ENCODE peak calls at places on chromosomes 16 and 17, in six cellular contexts. One of them, this sample, is unnamed.

GRCh38 chr16:66717112-66717675 is 20.7 kb upstream of the CMTM4 start:
- DNase-seq in IMR-90: peak; percentile 88
- DNase-seq in mesenchymal stem cell: peak; percentile 49
- DNase-seq in H9: peak; percentile 78
- DNase-seq in H1: no peak
- DNase-seq in neuronal stem cell: no peak
- DNase-seq in this sample: peak; percentile 83

GRCh38 chr17:7058831-7059447 is 15.0 kb upstream of the SLC16A11 start:
- DNase-seq in IMR-90: peak; percentile 34
- DNase-seq in mesenchymal stem cell: peak; percentile 29
- DNase-seq in H9: no peak
- DNase-seq in H1: no peak
- DNase-seq in neuronal stem cell: no peak
- DNase-seq in this sample: no peak

GRCh38 chr17:53516643-53517042 is 306.1 kb upstream of the KIF2B start:
- DNase-seq in IMR-90: no peak
- DNase-seq in mesenchymal stem cell: peak; percentile 5
- DNase-seq in H9: no peak
- DNase-seq in H1: no peak
- DNase-seq in neuronal stem cell: no peak
- DNase-seq in this sample: peak; percentile 51

GRCh38 chr16:50372611-50373344 is 4.0 kb upstream of the BRD7 start:
- DNase-seq in IMR-90: peak; percentile 61
- DNase-seq in mesenchymal stem cell: peak; percentile 14
- DNase-seq in H9: no peak
- DNase-seq in H1: no peak
- DNase-seq in neuronal stem cell: no peak
- DNase-seq in this sample: no peak

GRCh38 chr16:54655171-54655590 is 275.5 kb upstream of the IRX5 start:
- DNase-seq in IMR-90: no peak
- DNase-seq in mesenchymal stem cell: no peak
- DNase-seq in H9: no peak
- DNase-seq in H1: no peak
- DNase-seq in neuronal stem cell: no peak
- DNase-seq in this sample: peak; percentile 39

GRCh38 chr16:57761301-57761700 is 25.7 kb downstream of the KATNB1 start:
- DNase-seq in IMR-90: no peak
- DNase-seq in mesenchymal stem cell: no peak
- DNase-seq in H9: no peak
- DNase-seq in H1: no peak
- DNase-seq in neuronal stem cell: no peak
- DNase-seq in this sample: no peak

GRCh38 chr17:79819534-79820276 is 19.5 kb downstream of the CBX4 start:
- DNase-seq in IMR-90: no peak
- DNase-seq in mesenchymal stem cell: no peak
- DNase-seq in H9: no peak
- DNase-seq in H1: no peak
- DNase-seq in neuronal stem cell: no peak
- DNase-seq in this sample: no peak

GRCh38 chr16:9599415-9600110 is 508.1 kb downstream of the HAPSTR1 start:
- DNase-seq in IMR-90: no peak
- DNase-seq in mesenchymal stem cell: no peak
- DNase-seq in H9: no peak
- DNase-seq in H1: no peak
- DNase-seq in neuronal stem cell: no peak
- DNase-seq in this sample: no peak

GRCh38 chr17:63222655-63223054 is 223.5 kb downstream of the CYB561 start:
- DNase-seq in IMR-90: peak; percentile 33
- DNase-seq in mesenchymal stem cell: peak; percentile 16
- DNase-seq in H9: no peak
- DNase-seq in H1: no peak
- DNase-seq in neuronal stem cell: no peak
- DNase-seq in this sample: peak; percentile 8

GRCh38 chr17:2361361-2361760 is 24.1 kb downstream of the SGSM2 start:
- DNase-seq in IMR-90: no peak
- DNase-seq in mesenchymal stem cell: no peak
- DNase-seq in H9: no peak
- DNase-seq in H1: no peak
- DNase-seq in neuronal stem cell: no peak
- DNase-seq in this sample: no peak

GRCh38 chr16:12133738-12134137 is 157.2 kb downstream of the SNX29 start:
- DNase-seq in IMR-90: peak; percentile 32
- DNase-seq in mesenchymal stem cell: no peak
- DNase-seq in H9: no peak
- DNase-seq in H1: no peak
- DNase-seq in neuronal stem cell: no peak
- DNase-seq in this sample: no peak

GRCh38 chr16:80899804-80900592 is 95.6 kb upstream of the CDYL2 start:
- DNase-seq in IMR-90: peak; percentile 76
- DNase-seq in mesenchymal stem cell: no peak
- DNase-seq in H9: no peak
- DNase-seq in H1: no peak
- DNase-seq in neuronal stem cell: no peak
- DNase-seq in this sample: no peak

GRCh38 chr17:16467886-16468285 is 24.1 kb downstream of the LRRC75A start:
- DNase-seq in IMR-90: no peak
- DNase-seq in mesenchymal stem cell: no peak
- DNase-seq in H9: no peak
- DNase-seq in H1: no peak
- DNase-seq in neuronal stem cell: no peak
- DNase-seq in this sample: no peak

GRCh38 chr16:89708481-89708931 is 7.0 kb upstream of the SPATA2L start:
- DNase-seq in IMR-90: no peak
- DNase-seq in mesenchymal stem cell: no peak
- DNase-seq in H9: no peak
- DNase-seq in H1: no peak
- DNase-seq in neuronal stem cell: no peak
- DNase-seq in this sample: no peak

GRCh38 chr17:65102788-65103187 is 34.4 kb upstream of the RGS9 start:
- DNase-seq in IMR-90: no peak
- DNase-seq in mesenchymal stem cell: peak; percentile 69
- DNase-seq in H9: no peak
- DNase-seq in H1: no peak
- DNase-seq in neuronal stem cell: no peak
- DNase-seq in this sample: no peak

GRCh38 chr16:30761427-30761927 is 385 bp downstream of the CFAP119 start:
- DNase-seq in IMR-90: peak; percentile 20
- DNase-seq in mesenchymal stem cell: peak; percentile 68
- DNase-seq in H9: peak; percentile 68
- DNase-seq in H1: no peak
- DNase-seq in neuronal stem cell: peak; percentile 36
- DNase-seq in this sample: peak; percentile 61

GRCh38 chr16:54506691-54507090 is 220.1 kb upstream of the IRX3 start:
- DNase-seq in IMR-90: no peak
- DNase-seq in mesenchymal stem cell: no peak
- DNase-seq in H9: no peak
- DNase-seq in H1: no peak
- DNase-seq in neuronal stem cell: no peak
- DNase-seq in this sample: peak; percentile 16

GRCh38 chr16:88045820-88046303 is 94.6 kb downstream of the BANP start:
- DNase-seq in IMR-90: no peak
- DNase-seq in mesenchymal stem cell: no peak
- DNase-seq in H9: no peak
- DNase-seq in H1: no peak
- DNase-seq in neuronal stem cell: no peak
- DNase-seq in this sample: no peak

GRCh38 chr17:3894927-3895343 is 2.1 kb upstream of the CAMKK1 start:
- DNase-seq in IMR-90: peak; percentile 47
- DNase-seq in mesenchymal stem cell: peak; percentile 69
- DNase-seq in H9: no peak
- DNase-seq in H1: no peak
- DNase-seq in neuronal stem cell: no peak
- DNase-seq in this sample: no peak

GRCh38 chr17:80795737-80796136 is 195.9 kb upstream of the CHMP6 start:
- DNase-seq in IMR-90: no peak
- DNase-seq in mesenchymal stem cell: no peak
- DNase-seq in H9: no peak
- DNase-seq in H1: no peak
- DNase-seq in neuronal stem cell: no peak
- DNase-seq in this sample: no peak

GRCh38 chr17:50363217-50364060 is 9.5 kb downstream of the MRPL27 start:
- DNase-seq in IMR-90: peak; percentile 35
- DNase-seq in mesenchymal stem cell: peak; percentile 59
- DNase-seq in H9: peak; percentile 97
- DNase-seq in H1: peak; percentile 71
- DNase-seq in neuronal stem cell: peak; percentile 90
- DNase-seq in this sample: peak; percentile 97

GRCh38 chr17:1752425-1752941 is 9.4 kb upstream of the SERPINF1 start:
- DNase-seq in IMR-90: no peak
- DNase-seq in mesenchymal stem cell: no peak
- DNase-seq in H9: peak; percentile 76
- DNase-seq in H1: no peak
- DNase-seq in neuronal stem cell: no peak
- DNase-seq in this sample: peak; percentile 57

GRCh38 chr17:58083491-58084316 is 485 bp downstream of the DYNLL2 start:
- DNase-seq in IMR-90: peak; percentile 43
- DNase-seq in mesenchymal stem cell: peak; percentile 77
- DNase-seq in H9: peak; percentile 33
- DNase-seq in H1: no peak
- DNase-seq in neuronal stem cell: no peak
- DNase-seq in this sample: peak; percentile 35

DNA sequence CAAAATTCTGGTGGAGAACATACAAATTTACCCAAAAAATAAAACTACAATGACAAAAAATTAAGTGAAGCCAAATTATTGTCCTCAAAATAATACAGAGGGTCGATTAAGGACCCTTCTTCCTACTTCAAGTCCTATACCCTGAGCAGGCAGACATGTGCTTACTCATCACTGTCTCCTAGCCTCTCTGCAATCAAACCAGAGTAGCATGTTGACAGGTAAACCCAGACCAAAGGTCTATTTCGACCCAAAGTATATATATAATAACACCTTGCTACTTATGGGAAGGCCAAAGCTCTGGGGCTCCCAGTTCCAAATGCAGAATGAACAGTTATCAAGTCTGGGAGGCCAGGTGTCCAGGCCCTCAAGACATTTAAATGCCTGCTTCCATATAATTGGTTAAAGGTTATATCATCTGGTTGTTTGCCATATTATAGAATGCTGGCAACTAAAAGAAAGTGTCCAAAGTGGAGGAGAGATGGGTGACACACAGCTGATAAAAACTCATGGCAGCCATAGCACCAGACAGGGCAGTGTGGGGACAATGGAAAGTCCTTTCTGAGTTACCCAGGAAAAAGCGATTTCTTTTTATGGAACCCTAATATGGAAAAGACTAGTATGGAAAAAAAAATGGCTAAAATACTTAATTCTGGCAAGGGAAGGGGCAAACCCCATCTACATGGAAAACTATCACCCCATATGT is 53.6 kb downstream of the N4BP1 start:
- DNase-seq in IMR-90: no peak
- DNase-seq in mesenchymal stem cell: no peak
- DNase-seq in H9: no peak
- DNase-seq in H1: no peak
- DNase-seq in neuronal stem cell: no peak
- DNase-seq in this sample: no peak
- H2BK15ac ChIP-seq in IMR-90: no peak overlapping the region
- H2BK15ac ChIP-seq in mesenchymal stem cell: no peak overlapping the region
- H2BK15ac ChIP-seq in H9: no peak overlapping the region
- H2BK15ac ChIP-seq in H1: no peak overlapping the region
- H2BK15ac ChIP-seq in neuronal stem cell: no peak overlapping the region
- H2BK15ac ChIP-seq in this sample: no peak overlapping the region

GRCh38 chr16:1452530-1452929 is 8.2 kb upstream of the CCDC154 start:
- DNase-seq in IMR-90: no peak
- DNase-seq in mesenchymal stem cell: no peak
- DNase-seq in H9: no peak
- DNase-seq in H1: no peak
- DNase-seq in neuronal stem cell: no peak
- DNase-seq in this sample: no peak

GRCh38 chr16:1450218-1450617 is 5.9 kb upstream of the CCDC154 start:
- DNase-seq in IMR-90: no peak
- DNase-seq in mesenchymal stem cell: no peak
- DNase-seq in H9: no peak
- DNase-seq in H1: no peak
- DNase-seq in neuronal stem cell: no peak
- DNase-seq in this sample: no peak

GRCh38 chr16:1451702-1452392 is 7.5 kb upstream of the CCDC154 start:
- DNase-seq in IMR-90: no peak
- DNase-seq in mesenchymal stem cell: no peak
- DNase-seq in H9: no peak
- DNase-seq in H1: no peak
- DNase-seq in neuronal stem cell: no peak
- DNase-seq in this sample: no peak

GRCh38 chr16:1449201-1449788 is 4.9 kb upstream of the CCDC154 start:
- DNase-seq in IMR-90: no peak
- DNase-seq in mesenchymal stem cell: no peak
- DNase-seq in H9: no peak
- DNase-seq in H1: no peak
- DNase-seq in neuronal stem cell: no peak
- DNase-seq in this sample: no peak

DNA sequence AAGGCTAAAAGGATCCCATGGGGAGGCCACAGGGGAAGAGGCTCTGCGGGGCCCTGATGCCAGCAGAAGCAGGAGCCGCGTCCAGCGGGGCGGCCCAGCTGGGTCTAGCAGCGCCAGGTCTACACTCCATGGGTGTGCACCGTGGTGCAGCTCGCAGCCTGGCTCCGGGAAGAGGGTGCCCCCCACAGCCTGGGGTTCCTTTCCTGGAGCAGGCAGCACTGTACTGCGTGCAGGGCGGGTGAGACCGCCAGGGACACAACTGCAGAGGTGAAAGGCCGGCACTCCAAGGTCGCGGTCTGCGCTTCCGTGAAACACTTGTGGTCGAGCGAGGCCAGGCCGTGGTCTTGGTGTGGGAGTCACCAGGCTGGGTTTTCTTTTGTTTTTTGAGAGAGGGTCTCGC is 6.5 kb upstream of the CCDC154 start:
- DNase-seq in IMR-90: no peak
- DNase-seq in mesenchymal stem cell: no peak
- DNase-seq in H9: no peak
- DNase-seq in H1: no peak
- DNase-seq in neuronal stem cell: no peak
- DNase-seq in this sample: no peak
- H3K9ac ChIP-seq in IMR-90: no peak overlapping the region
- H3K9ac ChIP-seq in mesenchymal stem cell: no peak overlapping the region
- H3K9ac ChIP-seq in H9: no peak overlapping the region
- H3K9ac ChIP-seq in H1: no peak overlapping the region
- H3K9ac ChIP-seq in neuronal stem cell: no peak overlapping the region
- H3K9ac ChIP-seq in this sample: no peak overlapping the region

GRCh38 chr17:60277258-60277657 is 114.7 kb downstream of the USP32 start:
- DNase-seq in IMR-90: no peak
- DNase-seq in mesenchymal stem cell: no peak
- DNase-seq in H9: no peak
- DNase-seq in H1: no peak
- DNase-seq in neuronal stem cell: no peak
- DNase-seq in this sample: no peak
- H2BK15ac ChIP-seq in IMR-90: no peak overlapping the region
- H2BK15ac ChIP-seq in mesenchymal stem cell: no peak overlapping the region
- H2BK15ac ChIP-seq in H9: no peak overlapping the region
- H2BK15ac ChIP-seq in H1: no peak overlapping the region
- H2BK15ac ChIP-seq in neuronal stem cell: no peak overlapping the region
- H2BK15ac ChIP-seq in this sample: no peak overlapping the region

DNA sequence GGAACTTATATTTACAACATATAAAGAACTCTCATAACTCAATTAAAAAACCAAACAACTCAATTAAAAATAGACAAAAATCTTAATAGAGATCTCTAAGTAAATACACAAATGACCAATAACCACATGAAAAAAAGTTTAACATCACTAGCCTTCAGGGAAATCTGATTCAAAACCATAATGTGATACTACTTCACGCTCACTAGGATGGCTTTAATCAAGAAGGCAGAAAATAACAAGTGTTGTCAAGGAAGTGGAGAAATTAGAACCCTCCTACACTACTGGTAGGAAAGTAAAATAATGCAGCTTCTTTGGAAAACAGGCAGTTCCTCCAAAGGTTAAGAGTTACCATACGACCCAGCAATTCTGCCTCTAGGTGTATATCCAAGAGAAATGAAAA is 8.4 kb downstream of the PHF12 start:
- DNase-seq in IMR-90: no peak
- DNase-seq in mesenchymal stem cell: no peak
- DNase-seq in H9: no peak
- DNase-seq in H1: no peak
- DNase-seq in neuronal stem cell: no peak
- DNase-seq in this sample: no peak
- H3K9ac ChIP-seq in IMR-90: no peak overlapping the region
- H3K9ac ChIP-seq in mesenchymal stem cell: no peak overlapping the region
- H3K9ac ChIP-seq in H9: no peak overlapping the region
- H3K9ac ChIP-seq in H1: no peak overlapping the region
- H3K9ac ChIP-seq in neuronal stem cell: no peak overlapping the region
- H3K9ac ChIP-seq in this sample: no peak overlapping the region

This sample was measured in mesendoderm.